ENCODE peak calls at places on chromosomes 12 and 14, in ten cellular contexts. W, T, G, E, S, P, X, V, D and A are unnamed samples.
A peak's percentile ranks its signal among the peaks of the same experiment; 100 is the strongest.

GRCh38 chr14:65414961-65415589 is 2.5 kb downstream of the FUT8 start:
- DNase-seq in W (no peak), T (no peak), G (no peak), E (peak; percentile 44), S (no peak), P (no peak), X (no peak), V (no peak), D (peak; percentile 9), A (no peak)

GRCh38 chr14:61870163-61870562 is 107.9 kb downstream of the SNAPC1 start:
- DNase-seq in W (no peak), T (no peak), G (no peak), E (no peak), S (no peak), P (no peak), X (no peak), V (no peak), D (no peak), A (no peak)

GRCh38 chr12:74646831-74647230 is 109.2 kb downstream of the ATXN7L3B start:
- DNase-seq in W (no peak), T (no peak), G (no peak), E (no peak), S (no peak), P (peak; percentile 13), X (no peak), V (no peak), D (no peak), A (no peak)

GRCh38 chr14:52733824-52734223 is 3.9 kb downstream of the STYX start:
- DNase-seq in W (no peak), T (no peak), G (no peak), E (no peak), S (no peak), P (no peak), X (no peak), V (no peak), D (no peak), A (no peak)

GRCh38 chr14:69424139-69424923 is 25.8 kb downstream of the SLC39A9 start:
- DNase-seq in W (no peak), T (no peak), G (no peak), E (peak; percentile 8), S (no peak), P (no peak), X (no peak), V (no peak), D (no peak), A (no peak)

GRCh38 chr14:99879401-99880295 is 86.4 kb downstream of the EML1 start:
- DNase-seq in W (no peak), T (no peak), G (no peak), E (peak; percentile 80), S (no peak), P (peak; percentile 72), X (no peak), V (no peak), D (no peak), A (no peak)

GRCh38 chr14:28765169-28765906 is 1.2 kb upstream of the FOXG1 start:
- DNase-seq in W (no peak), T (no peak), G (no peak), E (no peak), S (no peak), P (peak; percentile 57), X (no peak), V (no peak), D (no peak), A (no peak)

GRCh38 chr12:112022241-112023016 is 9.2 kb downstream of the ERP29 start:
- DNase-seq in W (no peak), T (no peak), G (no peak), E (no peak), S (no peak), P (no peak), X (no peak), V (no peak), D (no peak), A (no peak)

GRCh38 chr12:107415066-107415465 is 270.5 kb upstream of the PWP1 start:
- DNase-seq in W (no peak), T (no peak), G (no peak), E (peak; percentile 63), S (no peak), P (peak; percentile 89), X (no peak), V (no peak), D (no peak), A (no peak)

GRCh38 chr14:34374998-34375740 is 86.9 kb downstream of the SPTSSA start:
- DNase-seq in W (no peak), T (no peak), G (no peak), E (no peak), S (no peak), P (peak; percentile 67), X (no peak), V (no peak), D (no peak), A (no peak)

GRCh38 chr12:118715647-118716046 is 265.7 kb upstream of the SRRM4 start:
- DNase-seq in W (no peak), T (no peak), G (no peak), E (no peak), S (no peak), P (no peak), X (no peak), V (no peak), D (no peak), A (no peak)

GRCh38 chr12:99911967-99912366 is 72.8 kb downstream of the ANKS1B start:
- DNase-seq in W (no peak), T (no peak), G (no peak), E (peak; percentile 4), S (no peak), P (no peak), X (no peak), V (no peak), D (no peak), A (no peak)

GRCh38 chr12:6090786-6091185 is 33.7 kb downstream of the VWF start:
- DNase-seq in W (no peak), T (no peak), G (no peak), E (no peak), S (no peak), P (no peak), X (no peak), V (no peak), D (no peak), A (no peak)

GRCh38 chr12:111453071-111453989 is 47.6 kb downstream of the SH2B3 start:
- DNase-seq in W (no peak), T (no peak), G (no peak), E (no peak), S (no peak), P (no peak), X (no peak), V (peak; percentile 31), D (no peak), A (no peak)

GRCh38 chr12:16604853-16605252 is 1.1 kb downstream of the LMO3 start:
- DNase-seq in W (no peak), T (no peak), G (no peak), E (no peak), S (no peak), P (no peak), X (no peak), V (no peak), D (no peak), A (no peak)

GRCh38 chr12:10364839-10365681 is 24.8 kb downstream of the KLRK1 start:
- DNase-seq in W (peak; percentile 63), T (peak; percentile 19), G (peak; percentile 24), E (peak; percentile 67), S (no peak), P (peak; percentile 73), X (no peak), V (peak; percentile 48), D (peak; percentile 72), A (peak; percentile 26)

GRCh38 chr14:75301666-75302325 is 23.2 kb downstream of the FOS start:
- DNase-seq in W (no peak), T (no peak), G (no peak), E (no peak), S (no peak), P (peak; percentile 46), X (no peak), V (no peak), D (no peak), A (no peak)

GRCh38 chr12:53052419-53053222 is 2.8 kb downstream of the TNS2 start:
- DNase-seq in W (no peak), T (no peak), G (no peak), E (peak; percentile 53), S (no peak), P (peak; percentile 72), X (no peak), V (peak; percentile 88), D (no peak), A (no peak)

GRCh38 chr12:107568718-107569117 is 116.9 kb upstream of the PWP1 start:
- DNase-seq in W (no peak), T (no peak), G (no peak), E (no peak), S (no peak), P (no peak), X (no peak), V (no peak), D (no peak), A (no peak)

GRCh38 chr12:51631591-51631990 is 40.6 kb downstream of the SCN8A start:
- DNase-seq in W (no peak), T (no peak), G (no peak), E (peak; percentile 57), S (no peak), P (peak; percentile 79), X (no peak), V (peak; percentile 10), D (no peak), A (no peak)

GRCh38 chr12:32502693-32503510 is 103.5 kb downstream of the FGD4 start:
- DNase-seq in W (no peak), T (no peak), G (no peak), E (no peak), S (no peak), P (no peak), X (no peak), V (no peak), D (no peak), A (no peak)

GRCh38 chr12:123045678-123046077 is 65.2 kb downstream of the ARL6IP4 start:
- DNase-seq in W (no peak), T (no peak), G (no peak), E (no peak), S (no peak), P (no peak), X (no peak), V (no peak), D (no peak), A (no peak)

GRCh38 chr12:6934110-6934509 is 6.4 kb downstream of the ATN1 start:
- DNase-seq in W (no peak), T (no peak), G (no peak), E (peak; percentile 23), S (no peak), P (no peak), X (no peak), V (no peak), D (no peak), A (no peak)

GRCh38 chr14:104552738-104553125 is 26.8 kb upstream of the C14orf180 start:
- DNase-seq in W (no peak), T (no peak), G (no peak), E (no peak), S (no peak), P (no peak), X (no peak), V (no peak), D (no peak), A (no peak)

GRCh38 chr14:72742682-72743195 is 151.2 kb downstream of the DPF3 start:
- DNase-seq in W (peak; percentile 38), T (no peak), G (no peak), E (no peak), S (no peak), P (no peak), X (no peak), V (peak; percentile 40), D (no peak), A (no peak)

GRCh38 chr14:72165151-72165715 is 233.0 kb downstream of the RGS6 start:
- DNase-seq in W (no peak), T (no peak), G (no peak), E (no peak), S (no peak), P (no peak), X (no peak), V (no peak), D (no peak), A (no peak)

GRCh38 chr14:62445570-62445969 is 599.7 kb downstream of the KCNH5 start:
- DNase-seq in W (no peak), T (no peak), G (no peak), E (no peak), S (no peak), P (no peak), X (no peak), V (no peak), D (no peak), A (no peak)

GRCh38 chr14:32021341-32021740 is 55.8 kb upstream of the ARHGAP5 start:
- DNase-seq in W (no peak), T (no peak), G (no peak), E (no peak), S (no peak), P (no peak), X (no peak), V (no peak), D (no peak), A (no peak)